ENCODE peak calls at places on chromosomes 3 and 15, in ten cellular contexts. One of them, this sample, is unnamed.

GRCh38 chr3:39291903-39292329 is 12.1 kb upstream of the CX3CR1 start:
- DNase-seq in NCI-H1092 treated with DMSO at 0.1 percent for 48 hours: peak
- DNase-seq in lower leg skin: peak
- DNase-seq in NCI-H748 treated with DMSO at 0.1 percent for 48 hours: peak
- DNase-seq in GM23338: peak
- DNase-seq in glutamatergic neuron: peak
- DNase-seq in right cardiac atrium: peak
- DNase-seq in kidney tubule cell: peak
- DNase-seq in brain microvascular endothelial cell: peak
- DNase-seq in WTC11: peak
- DNase-seq in this sample: no peak

GRCh38 chr3:9745521-9745920 is 4.2 kb upstream of the OGG1 start:
- DNase-seq in NCI-H1092 treated with DMSO at 0.1 percent for 48 hours: no peak
- DNase-seq in lower leg skin: no peak
- DNase-seq in NCI-H748 treated with DMSO at 0.1 percent for 48 hours: no peak
- DNase-seq in GM23338: no peak
- DNase-seq in glutamatergic neuron: no peak
- DNase-seq in right cardiac atrium: no peak
- DNase-seq in kidney tubule cell: no peak
- DNase-seq in brain microvascular endothelial cell: no peak
- DNase-seq in WTC11: no peak
- DNase-seq in this sample: no peak

GRCh38 chr15:63997715-63998442 is 48.4 kb downstream of the DAPK2 start:
- DNase-seq in NCI-H1092 treated with DMSO at 0.1 percent for 48 hours: no peak
- DNase-seq in lower leg skin: no peak
- DNase-seq in NCI-H748 treated with DMSO at 0.1 percent for 48 hours: no peak
- DNase-seq in GM23338: no peak
- DNase-seq in glutamatergic neuron: no peak
- DNase-seq in right cardiac atrium: no peak
- DNase-seq in kidney tubule cell: peak
- DNase-seq in brain microvascular endothelial cell: no peak
- DNase-seq in WTC11: no peak
- DNase-seq in this sample: no peak

GRCh38 chr3:45031531-45031930 is 5.4 kb downstream of the CLEC3B start:
- DNase-seq in NCI-H1092 treated with DMSO at 0.1 percent for 48 hours: no peak
- DNase-seq in lower leg skin: no peak
- DNase-seq in NCI-H748 treated with DMSO at 0.1 percent for 48 hours: no peak
- DNase-seq in GM23338: no peak
- DNase-seq in glutamatergic neuron: no peak
- DNase-seq in right cardiac atrium: no peak
- DNase-seq in kidney tubule cell: no peak
- DNase-seq in brain microvascular endothelial cell: no peak
- DNase-seq in WTC11: no peak
- DNase-seq in this sample: no peak

GRCh38 chr3:142523921-142524566 is 54.5 kb downstream of the ATR start:
- DNase-seq in NCI-H1092 treated with DMSO at 0.1 percent for 48 hours: no peak
- DNase-seq in lower leg skin: no peak
- DNase-seq in NCI-H748 treated with DMSO at 0.1 percent for 48 hours: no peak
- DNase-seq in GM23338: no peak
- DNase-seq in glutamatergic neuron: no peak
- DNase-seq in right cardiac atrium: no peak
- DNase-seq in kidney tubule cell: no peak
- DNase-seq in brain microvascular endothelial cell: peak
- DNase-seq in WTC11: no peak
- DNase-seq in this sample: no peak

GRCh38 chr15:66649235-66649984 is 52.6 kb upstream of the SMAD6 start:
- DNase-seq in NCI-H1092 treated with DMSO at 0.1 percent for 48 hours: no peak
- DNase-seq in lower leg skin: no peak
- DNase-seq in NCI-H748 treated with DMSO at 0.1 percent for 48 hours: no peak
- DNase-seq in GM23338: no peak
- DNase-seq in glutamatergic neuron: no peak
- DNase-seq in right cardiac atrium: no peak
- DNase-seq in kidney tubule cell: no peak
- DNase-seq in brain microvascular endothelial cell: no peak
- DNase-seq in WTC11: no peak
- DNase-seq in this sample: no peak

GRCh38 chr15:74032606-74033561 is 38.4 kb downstream of the PML start:
- DNase-seq in NCI-H1092 treated with DMSO at 0.1 percent for 48 hours: no peak
- DNase-seq in lower leg skin: peak
- DNase-seq in NCI-H748 treated with DMSO at 0.1 percent for 48 hours: no peak
- DNase-seq in GM23338: no peak
- DNase-seq in glutamatergic neuron: no peak
- DNase-seq in right cardiac atrium: peak
- DNase-seq in kidney tubule cell: no peak
- DNase-seq in brain microvascular endothelial cell: no peak
- DNase-seq in WTC11: no peak
- DNase-seq in this sample: no peak

GRCh38 chr3:134291300-134292254 is 40.9 kb upstream of the RYK start:
- DNase-seq in NCI-H1092 treated with DMSO at 0.1 percent for 48 hours: peak
- DNase-seq in lower leg skin: peak
- DNase-seq in NCI-H748 treated with DMSO at 0.1 percent for 48 hours: no peak
- DNase-seq in GM23338: no peak
- DNase-seq in glutamatergic neuron: no peak
- DNase-seq in right cardiac atrium: peak
- DNase-seq in kidney tubule cell: no peak
- DNase-seq in brain microvascular endothelial cell: peak
- DNase-seq in WTC11: no peak
- DNase-seq in this sample: peak

GRCh38 chr3:177197934-177198484 is 727 bp upstream of the TBL1XR1 start:
- DNase-seq in NCI-H1092 treated with DMSO at 0.1 percent for 48 hours: peak
- DNase-seq in lower leg skin: no peak
- DNase-seq in NCI-H748 treated with DMSO at 0.1 percent for 48 hours: peak
- DNase-seq in GM23338: no peak
- DNase-seq in glutamatergic neuron: no peak
- DNase-seq in right cardiac atrium: no peak
- DNase-seq in kidney tubule cell: no peak
- DNase-seq in brain microvascular endothelial cell: no peak
- DNase-seq in WTC11: no peak
- DNase-seq in this sample: no peak

GRCh38 chr3:51388286-51389029 is 2.6 kb upstream of the RBM15B start:
- DNase-seq in NCI-H1092 treated with DMSO at 0.1 percent for 48 hours: no peak
- DNase-seq in lower leg skin: peak
- DNase-seq in NCI-H748 treated with DMSO at 0.1 percent for 48 hours: no peak
- DNase-seq in GM23338: peak
- DNase-seq in glutamatergic neuron: no peak
- DNase-seq in right cardiac atrium: no peak
- DNase-seq in kidney tubule cell: peak
- DNase-seq in brain microvascular endothelial cell: peak
- DNase-seq in WTC11: no peak
- DNase-seq in this sample: no peak

GRCh38 chr15:44102675-44103254 is 92.3 kb downstream of the FRMD5 start:
- DNase-seq in NCI-H1092 treated with DMSO at 0.1 percent for 48 hours: peak
- DNase-seq in lower leg skin: no peak
- DNase-seq in NCI-H748 treated with DMSO at 0.1 percent for 48 hours: no peak
- DNase-seq in GM23338: no peak
- DNase-seq in glutamatergic neuron: no peak
- DNase-seq in right cardiac atrium: no peak
- DNase-seq in kidney tubule cell: peak
- DNase-seq in brain microvascular endothelial cell: peak
- DNase-seq in WTC11: no peak
- DNase-seq in this sample: peak

GRCh38 chr15:51335538-51335961 is 2.8 kb downstream of the CYP19A1 start:
- DNase-seq in NCI-H1092 treated with DMSO at 0.1 percent for 48 hours: no peak
- DNase-seq in lower leg skin: no peak
- DNase-seq in NCI-H748 treated with DMSO at 0.1 percent for 48 hours: no peak
- DNase-seq in GM23338: no peak
- DNase-seq in glutamatergic neuron: no peak
- DNase-seq in right cardiac atrium: no peak
- DNase-seq in kidney tubule cell: no peak
- DNase-seq in brain microvascular endothelial cell: no peak
- DNase-seq in WTC11: no peak
- DNase-seq in this sample: no peak

GRCh38 chr3:149377408-149378111 is at the start of gene TM4SF1:
- DNase-seq in NCI-H1092 treated with DMSO at 0.1 percent for 48 hours: peak
- DNase-seq in lower leg skin: peak
- DNase-seq in NCI-H748 treated with DMSO at 0.1 percent for 48 hours: no peak
- DNase-seq in GM23338: peak
- DNase-seq in glutamatergic neuron: no peak
- DNase-seq in right cardiac atrium: peak
- DNase-seq in kidney tubule cell: peak
- DNase-seq in brain microvascular endothelial cell: peak
- DNase-seq in WTC11: no peak
- DNase-seq in this sample: peak

GRCh38 chr15:83327041-83327440 is 42.6 kb upstream of the BNC1 start:
- DNase-seq in NCI-H1092 treated with DMSO at 0.1 percent for 48 hours: no peak
- DNase-seq in lower leg skin: no peak
- DNase-seq in NCI-H748 treated with DMSO at 0.1 percent for 48 hours: no peak
- DNase-seq in GM23338: no peak
- DNase-seq in glutamatergic neuron: no peak
- DNase-seq in right cardiac atrium: no peak
- DNase-seq in kidney tubule cell: no peak
- DNase-seq in brain microvascular endothelial cell: no peak
- DNase-seq in WTC11: no peak
- DNase-seq in this sample: no peak

This sample was measured in H4.